ENCODE peak calls at places on chromosomes 2 and 18, in ten cellular contexts. M is transverse colon, H is breast epithelium, B is HepG2, E is stomach, Q is HL-60, P is K562, C is endothelial cell of umbilical vein, S is GM12878, G is GM23338. O is an unnamed sample.

GRCh38 chr2:31231571-31232287 is 2.2 kb upstream of the EHD3 start:
- DNase-seq in M (no peak), H (no peak), B (no peak), E (no peak), Q (no peak), P (no peak), C (no peak), S (no peak), G (no peak), O (no peak)

GRCh38 chr18:12036201-12036751 is 55.0 kb downstream of the IMPA2 start:
- DNase-seq in M (no peak), H (peak), B (no peak), E (no peak), Q (no peak), P (no peak), C (no peak), S (no peak), G (no peak), O (no peak)

GRCh38 chr18:48814490-48815181 is 136.1 kb downstream of the SMAD7 start:
- DNase-seq in M (peak), H (no peak), B (no peak), E (peak), Q (no peak), P (no peak), C (no peak), S (no peak), G (no peak), O (peak)

GRCh38 chr2:121650554-121650930 is 1.3 kb upstream of the CLASP1 start:
- DNase-seq in M (peak), H (no peak), B (no peak), E (no peak), Q (no peak), P (peak), C (no peak), S (no peak), G (peak), O (no peak)

GRCh38 chr2:237627463-237628321 is at the start of gene LRRFIP1:
- DNase-seq in M (peak), H (no peak), B (no peak), E (peak), Q (no peak), P (no peak), C (peak), S (no peak), G (peak), O (peak)

GRCh38 chr2:151630372-151630771 is 103.9 kb downstream of the NEB start:
- DNase-seq in M (no peak), H (no peak), B (peak), E (no peak), Q (no peak), P (no peak), C (no peak), S (no peak), G (no peak), O (no peak)

GRCh38 chr2:152165780-152166179 is 9.8 kb downstream of the STAM2 start:
- DNase-seq in M (no peak), H (no peak), B (no peak), E (no peak), Q (no peak), P (no peak), C (no peak), S (no peak), G (no peak), O (no peak)

GRCh38 chr2:43519711-43520221 is 76.1 kb downstream of the THADA start:
- DNase-seq in M (no peak), H (peak), B (no peak), E (peak), Q (no peak), P (no peak), C (peak), S (no peak), G (peak), O (no peak)

GRCh38 chr18:78621141-78621540 is 358.5 kb upstream of the SALL3 start:
- DNase-seq in M (no peak), H (no peak), B (no peak), E (no peak), Q (no peak), P (no peak), C (no peak), S (no peak), G (no peak), O (no peak)

GRCh38 chr2:11669454-11670291 is at the start of gene NTSR2:
- DNase-seq in M (peak), H (no peak), B (peak), E (peak), Q (no peak), P (peak), C (peak), S (no peak), G (peak), O (peak)

GRCh38 chr2:54212456-54212855 is 43.6 kb downstream of the TSPYL6 start:
- DNase-seq in M (no peak), H (no peak), B (peak), E (no peak), Q (no peak), P (no peak), C (no peak), S (no peak), G (no peak), O (no peak)

GRCh38 chr2:62713837-62714236 is 8.3 kb downstream of the EHBP1 start:
- DNase-seq in M (no peak), H (no peak), B (peak), E (no peak), Q (no peak), P (no peak), C (no peak), S (no peak), G (no peak), O (no peak)

GRCh38 chr18:11115268-11115667 is 34.1 kb downstream of the PIEZO2 start:
- DNase-seq in M (no peak), H (no peak), B (no peak), E (no peak), Q (no peak), P (no peak), C (no peak), S (no peak), G (no peak), O (no peak)

GRCh38 chr18:29626094-29626493 is 1416.4 kb downstream of the DSC3 start:
- DNase-seq in M (no peak), H (no peak), B (no peak), E (no peak), Q (no peak), P (no peak), C (no peak), S (no peak), G (no peak), O (no peak)

GRCh38 chr2:5692561-5693287 is 540 bp downstream of the SOX11 start:
- DNase-seq in M (no peak), H (no peak), B (no peak), E (no peak), Q (no peak), P (no peak), C (peak), S (no peak), G (peak), O (peak)

GRCh38 chr2:25590921-25591505 is 82.4 kb downstream of the DTNB start:
- DNase-seq in M (no peak), H (no peak), B (no peak), E (no peak), Q (no peak), P (no peak), C (no peak), S (no peak), G (no peak), O (no peak)

GRCh38 chr2:148796735-148797512 is 78.1 kb upstream of the KIF5C start:
- DNase-seq in M (no peak), H (no peak), B (no peak), E (no peak), Q (no peak), P (no peak), C (no peak), S (no peak), G (no peak), O (no peak)

GRCh38 chr18:29664278-29665021 is 1378.1 kb downstream of the DSC3 start:
- DNase-seq in M (no peak), H (no peak), B (no peak), E (no peak), Q (no peak), P (no peak), C (no peak), S (no peak), G (no peak), O (no peak)

GRCh38 chr18:50707841-50708240 is 112.0 kb downstream of the MRO start:
- DNase-seq in M (no peak), H (no peak), B (no peak), E (no peak), Q (no peak), P (no peak), C (no peak), S (no peak), G (no peak), O (peak)

GRCh38 chr2:172446524-172447063 is 19.2 kb downstream of the ITGA6 start:
- DNase-seq in M (no peak), H (no peak), B (no peak), E (no peak), Q (no peak), P (no peak), C (peak), S (no peak), G (no peak), O (no peak)

GRCh38 chr2:67038195-67038594 is 358.9 kb upstream of the ETAA1 start:
- DNase-seq in M (no peak), H (no peak), B (no peak), E (no peak), Q (no peak), P (no peak), C (no peak), S (no peak), G (no peak), O (no peak)

GRCh38 chr2:167964650-167965404 is 282.6 kb downstream of the STK39 start:
- DNase-seq in M (no peak), H (no peak), B (peak), E (no peak), Q (no peak), P (peak), C (peak), S (no peak), G (peak), O (no peak)

GRCh38 chr2:143390185-143390584 is 261.0 kb downstream of the ARHGAP15 start:
- DNase-seq in M (no peak), H (no peak), B (no peak), E (no peak), Q (no peak), P (no peak), C (no peak), S (no peak), G (no peak), O (no peak)

GRCh38 chr2:158926478-158926948 is 41.9 kb upstream of the TANC1 start:
- DNase-seq in M (no peak), H (no peak), B (peak), E (no peak), Q (no peak), P (peak), C (peak), S (no peak), G (no peak), O (no peak)

GRCh38 chr18:38290229-38290628 is 724.6 kb upstream of the CELF4 start:
- DNase-seq in M (no peak), H (no peak), B (no peak), E (no peak), Q (no peak), P (no peak), C (no peak), S (no peak), G (no peak), O (no peak)

GRCh38 chr2:152433814-152434213 is 98.8 kb downstream of the FMNL2 start:
- DNase-seq in M (no peak), H (no peak), B (no peak), E (no peak), Q (no peak), P (no peak), C (no peak), S (no peak), G (no peak), O (no peak)

GRCh38 chr2:239267411-239267941 is 133.3 kb downstream of the HDAC4 start:
- DNase-seq in M (peak), H (peak), B (no peak), E (peak), Q (peak), P (peak), C (peak), S (peak), G (peak), O (peak)
- TF ChIP-seq CTCF in M (peak), H (peak), B (peak), E (no peak), Q (peak), P (peak), C (peak), S (peak), G (no peak), O (peak)

DNA sequence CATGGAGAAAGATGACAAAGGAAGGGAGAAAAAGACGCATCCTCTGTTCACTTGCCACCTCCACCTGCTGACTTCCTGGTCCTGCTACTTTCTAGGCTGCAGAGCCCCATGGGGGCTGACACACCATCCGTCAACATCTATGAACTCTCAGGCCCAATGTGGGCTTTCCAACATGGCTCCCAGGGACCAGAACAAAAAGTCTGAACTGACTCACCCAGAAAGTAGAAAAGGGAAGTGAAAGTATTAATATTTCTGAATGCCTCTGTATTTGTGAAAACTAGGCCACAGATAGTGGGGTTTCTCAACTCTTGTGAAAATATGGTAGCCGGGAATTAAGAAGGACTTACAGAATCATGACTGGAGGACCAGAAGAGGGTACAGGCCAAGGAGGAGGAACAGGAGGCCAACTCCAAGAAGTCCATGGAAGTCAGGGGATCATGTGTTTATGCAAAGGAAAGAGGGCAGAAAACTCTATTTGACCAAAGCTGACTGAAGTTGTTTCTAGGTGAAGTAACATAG is 123.1 kb upstream of the CAB39 start:
- DNase-seq in M (peak), H (no peak), B (no peak), E (no peak), Q (peak), P (no peak), C (no peak), S (peak), G (no peak), O (no peak)
- TF ChIP-seq POLR2AphosphoS5 in M (no peak), H (no peak), B (no peak), E (no peak), Q (no peak), P (no peak), C (no peak), S (peak), G (no peak), O (peak)

GRCh38 chr2:232859385-232859916 is 10.6 kb upstream of the SNORC start:
- DNase-seq in M (no peak), H (no peak), B (no peak), E (no peak), Q (no peak), P (no peak), C (no peak), S (no peak), G (no peak), O (no peak)

GRCh38 chr2:232860593-232861241 is 9.3 kb upstream of the SNORC start:
- DNase-seq in M (no peak), H (no peak), B (peak), E (no peak), Q (no peak), P (no peak), C (no peak), S (no peak), G (peak), O (no peak)

GRCh38 chr2:232861353-232861752 is 8.7 kb upstream of the SNORC start:
- DNase-seq in M (no peak), H (no peak), B (no peak), E (no peak), Q (no peak), P (no peak), C (no peak), S (no peak), G (no peak), O (no peak)

GRCh38 chr2:232854082-232854481 is 16.0 kb upstream of the SNORC start:
- DNase-seq in M (peak), H (no peak), B (no peak), E (no peak), Q (no peak), P (peak), C (peak), S (no peak), G (no peak), O (no peak)

DNA sequence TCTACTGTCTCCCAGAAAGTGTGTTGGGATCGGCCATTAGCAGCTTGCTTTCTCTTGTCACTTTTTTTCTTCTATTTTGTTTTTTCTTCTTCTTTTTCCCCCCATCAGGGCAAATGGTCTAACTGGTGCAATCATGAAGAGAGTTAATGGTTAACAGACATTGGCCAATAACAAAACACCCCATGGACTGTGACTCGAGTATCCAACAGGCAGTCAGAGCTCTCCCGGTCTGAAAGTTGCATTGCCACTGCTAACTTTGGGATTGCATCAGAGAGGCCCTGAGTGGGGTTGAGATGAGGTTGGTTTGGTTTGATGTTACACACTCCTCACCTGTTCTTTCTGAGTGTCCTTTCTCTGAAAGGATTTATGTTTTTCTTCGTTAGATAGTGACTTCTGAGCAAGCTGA is 12.9 kb upstream of the SNORC start:
- DNase-seq in M (no peak), H (no peak), B (peak), E (no peak), Q (no peak), P (no peak), C (no peak), S (no peak), G (no peak), O (no peak)
- H3K4me3 ChIP-seq in M (no peak), H (no peak), B (peak), E (no peak), Q (no peak), P (no peak), C (no peak), S (no peak), G (no peak), O (no peak)

GRCh38 chr2:219619235-219619634 is 8.2 kb upstream of the SLC4A3 start:
- DNase-seq in M (no peak), H (no peak), B (no peak), E (no peak), Q (no peak), P (peak), C (no peak), S (no peak), G (peak), O (no peak)
- TF ChIP-seq CTCF in M (no peak), H (no peak), B (peak), E (no peak), Q (no peak), P (peak), C (no peak), S (no peak), G (peak), O (no peak)

O was measured in spleen.